ENCODE peak calls at places on chromosomes 13 and 19, in five cellular contexts. U is IMR-90, T is GM12878, K is K562, S is HepG2. R is an unnamed sample.

GRCh38 chr13:39600766-39601165 is 2.2 kb downstream of the LHFPL6 start:
- DNase-seq in T (no peak), S (no peak), K (no peak), U (no peak), R (no peak)

GRCh38 chr13:93927431-93927830 is 552.1 kb downstream of the DCT start:
- DNase-seq in U (no peak), K (no peak), S (no peak), T (no peak), R (no peak)

GRCh38 chr19:55720214-55720746 is 17.9 kb downstream of the NLRP9 start:
- DNase-seq in K (no peak), U (no peak), S (no peak), T (no peak), R (no peak)

GRCh38 chr13:112450118-112450517 is 74.0 kb downstream of the SPACA7 start:
- DNase-seq in K (no peak), T (no peak), U (no peak), S (no peak), R (no peak)

GRCh38 chr13:113660066-113660465 is 2.1 kb upstream of the ATP4B start:
- DNase-seq in S (no peak), T (no peak), U (no peak), K (no peak), R (no peak)

GRCh38 chr13:48559638-48560320 is 26.9 kb upstream of the RCBTB2 start:
- DNase-seq in T (no peak), U (peak), K (peak), S (no peak), R (no peak)

GRCh38 chr19:43651758-43652545 is 12.3 kb upstream of the CADM4 start:
- DNase-seq in S (peak), U (peak), T (no peak), K (peak), R (peak)

GRCh38 chr19:45973564-45974338 is at the start of gene NOVA2:
- DNase-seq in T (peak), U (peak), S (no peak), K (peak), R (peak)

GRCh38 chr19:43780706-43781525 is at the start of gene KCNN4:
- DNase-seq in T (no peak), S (no peak), U (peak), K (peak), R (no peak)

GRCh38 chr19:1418951-1419735 is 11.8 kb downstream of the DAZAP1 start:
- DNase-seq in K (no peak), T (no peak), U (no peak), S (no peak), R (no peak)

GRCh38 chr19:29687897-29688728 is 22.9 kb downstream of the PLEKHF1 start:
- DNase-seq in K (peak), S (no peak), T (no peak), U (peak), R (no peak)

GRCh38 chr13:74290324-74290773 is 156.1 kb upstream of the KLF12 start:
- DNase-seq in K (no peak), S (peak), U (peak), T (no peak), R (peak)

GRCh38 chr13:73945871-73946270 is 188.3 kb downstream of the KLF12 start:
- DNase-seq in S (no peak), K (no peak), T (no peak), U (no peak), R (peak)

GRCh38 chr19:39435499-39436349 is at the start of gene RPS16:
- DNase-seq in T (peak), K (peak), S (peak), U (peak), R (peak)

GRCh38 chr19:510606-511100 is 3.4 kb downstream of the TPGS1 start:
- DNase-seq in U (peak), S (peak), T (peak), K (peak), R (peak)

GRCh38 chr19:55459950-55460657 is 1.3 kb downstream of the ISOC2 start:
- DNase-seq in K (no peak), S (peak), T (no peak), U (peak), R (peak)

GRCh38 chr13:98222081-98222554 is 45.0 kb upstream of the RNF113B start:
- DNase-seq in S (no peak), K (no peak), U (peak), T (no peak), R (no peak)

GRCh38 chr13:110099922-110100321 is 207.0 kb downstream of the COL4A1 start:
- DNase-seq in U (no peak), K (no peak), T (no peak), S (no peak), R (no peak)

GRCh38 chr13:25783480-25784081 is 268.2 kb downstream of the SHISA2 start:
- DNase-seq in U (no peak), T (no peak), K (no peak), S (no peak), R (no peak)

GRCh38 chr19:19059837-19060611 is 3.8 kb upstream of the SLC25A42 start:
- DNase-seq in S (no peak), U (no peak), K (peak), T (no peak), R (no peak)

GRCh38 chr19:6738726-6739389 is 622 bp upstream of the TRIP10 start:
- DNase-seq in U (peak), T (no peak), K (no peak), S (no peak), R (no peak)

GRCh38 chr13:42215578-42216421 is 56.2 kb upstream of the AKAP11 start:
- DNase-seq in K (peak), S (peak), T (peak), U (peak), R (peak)

GRCh38 chr19:907183-907853 is 5.7 kb downstream of the R3HDM4 start:
- DNase-seq in T (no peak), S (no peak), K (peak), U (no peak), R (no peak)

GRCh38 chr13:114067886-114068722 is 64.3 kb downstream of the RASA3 start:
- DNase-seq in S (no peak), U (no peak), T (no peak), K (no peak), R (no peak)

GRCh38 chr13:57630661-57631606 is 610 bp upstream of the PCDH17 start:
- DNase-seq in T (no peak), K (no peak), S (no peak), U (no peak), R (peak)

GRCh38 chr19:1469936-1470863 is 8.8 kb downstream of the C19orf25 start:
- DNase-seq in K (peak), S (no peak), U (no peak), T (no peak), R (no peak)

GRCh38 chr13:42814868-42815267 is 33.5 kb downstream of the FAM216B start:
- DNase-seq in K (no peak), T (no peak), S (no peak), U (peak), R (peak)

GRCh38 chr19:18435848-18436631 is 1.9 kb downstream of the ISYNA1 start:
- DNase-seq in T (no peak), K (no peak), U (no peak), S (no peak), R (no peak)

GRCh38 chr13:52118595-52118994 is 10.3 kb downstream of the NEK5 start:
- DNase-seq in T (no peak), U (no peak), S (no peak), K (peak), R (no peak)

GRCh38 chr19:10812196-10812595 is 23.8 kb downstream of the TMED1 start:
- DNase-seq in K (no peak), U (no peak), T (no peak), S (no peak), R (no peak)

GRCh38 chr13:33174491-33174890 is 111.1 kb downstream of the STARD13 start:
- DNase-seq in S (no peak), K (no peak), U (no peak), T (no peak), R (peak)

GRCh38 chr19:38502410-38503143 is 69.1 kb downstream of the RYR1 start:
- DNase-seq in K (no peak), S (no peak), T (no peak), U (no peak), R (no peak)

GRCh38 chr19:31326329-31327028 is 22.8 kb downstream of the TSHZ3 start:
- DNase-seq in S (no peak), K (no peak), T (no peak), U (peak), R (no peak)

GRCh38 chr13:19184176-19184575 is 2.6 kb upstream of the TUBA3C start:
- DNase-seq in K (no peak), U (no peak), S (no peak), T (no peak), R (no peak)

GRCh38 chr13:91748416-91749089 is 350.1 kb downstream of the GPC5 start:
- DNase-seq in T (no peak), K (no peak), S (no peak), U (no peak), R (no peak)
- TF ChIP-seq MXI1 in T (no peak), K (no peak), S (no peak), U (no peak), R (no peak)

GRCh38 chr13:100490692-100491091 is 97.9 kb downstream of the GGACT start:
- DNase-seq in T (no peak), U (no peak), S (no peak), K (no peak), R (no peak)

GRCh38 chr13:100493418-100493817 is 95.2 kb downstream of the GGACT start:
- DNase-seq in K (no peak), S (no peak), T (no peak), U (no peak), R (no peak)

GRCh38 chr13:100495455-100495854 is 93.1 kb downstream of the GGACT start:
- DNase-seq in K (no peak), U (no peak), S (no peak), T (no peak), R (no peak)

DNA sequence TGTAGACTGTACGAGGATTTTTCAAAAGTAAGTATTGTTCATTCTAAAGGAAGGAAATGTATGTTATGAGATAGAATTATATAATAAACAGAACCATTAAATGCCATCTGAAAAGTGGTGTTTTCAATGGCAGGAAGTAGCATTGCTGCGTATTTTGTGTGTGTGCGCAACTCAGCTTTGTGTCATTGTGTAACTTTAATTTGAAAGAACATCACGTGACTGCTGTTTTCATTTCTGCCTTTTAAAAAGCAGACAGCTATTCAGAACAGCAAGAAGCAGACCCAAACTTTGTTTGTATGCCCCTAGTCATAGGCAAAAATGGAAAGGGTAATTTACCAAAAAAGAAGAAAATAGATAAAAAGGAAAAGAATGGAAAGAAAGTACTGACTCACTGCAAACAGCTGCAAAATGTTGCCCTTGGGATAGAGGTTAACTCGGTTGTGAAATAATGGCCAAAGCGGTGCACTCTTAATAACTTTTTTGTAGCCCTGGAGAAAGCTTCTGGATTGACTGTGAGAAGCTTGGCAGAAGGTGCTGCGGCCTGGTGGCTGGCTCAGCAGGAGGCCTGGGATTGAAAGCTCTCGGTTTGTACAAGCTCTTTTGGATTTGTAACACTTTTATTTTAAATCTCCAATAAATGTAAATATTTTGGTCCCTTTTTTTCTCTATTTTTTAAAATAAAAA is 97.3 kb downstream of the GGACT start:
- DNase-seq in T (no peak), S (no peak), U (peak), K (no peak), R (no peak)
- TF ChIP-seq MXI1 in T (no peak), S (no peak), U (no peak), K (no peak), R (no peak)

DNA sequence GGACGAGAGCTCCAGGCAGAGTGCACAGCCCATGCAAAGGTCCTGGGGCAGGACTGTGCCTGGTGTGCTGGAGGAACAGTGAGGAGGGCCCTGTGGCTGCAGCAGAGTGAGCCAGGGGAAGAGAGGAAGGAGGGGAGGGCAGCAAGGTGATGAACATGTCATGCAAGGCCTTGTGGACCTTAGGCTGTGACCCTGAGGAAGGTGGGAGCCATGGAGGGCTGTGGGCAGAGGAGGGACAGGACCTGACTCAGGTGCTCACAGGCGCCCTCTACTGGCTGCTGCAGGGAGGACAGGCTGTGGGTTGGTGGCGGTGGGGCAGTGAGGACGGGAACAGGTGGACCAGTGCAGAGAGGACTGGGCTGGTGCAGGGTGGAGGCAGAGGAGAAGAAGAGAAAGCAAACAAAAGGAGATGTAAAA is 170.3 kb downstream of the PTPRS start:
- DNase-seq in K (peak), T (no peak), U (no peak), S (no peak), R (peak)
- TF ChIP-seq MXI1 in K (no peak), T (no peak), U (no peak), S (no peak), R (no peak)

DNA sequence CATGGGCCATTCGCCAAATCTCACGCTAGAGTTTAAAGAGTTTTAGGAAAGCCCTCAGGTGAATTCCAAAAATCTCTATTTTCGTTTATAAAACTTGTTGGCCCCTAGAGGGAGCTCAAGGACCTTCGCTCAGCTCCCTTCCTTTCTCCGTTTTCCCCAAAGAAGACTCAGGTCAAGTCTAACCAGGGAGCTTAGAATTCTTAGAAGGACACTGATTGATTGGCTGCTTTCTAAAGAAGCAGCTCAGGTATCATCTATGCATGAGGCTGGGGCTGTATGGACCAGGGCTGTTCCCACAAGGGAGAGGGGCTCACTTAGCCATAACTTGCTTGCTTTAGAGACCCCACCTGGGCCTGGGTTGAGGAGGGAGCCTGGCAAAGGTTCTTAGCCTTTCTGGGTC is 20.5 kb downstream of the DZIP1 start:
- DNase-seq in T (no peak), K (peak), S (peak), U (peak), R (peak)
- TF ChIP-seq MXI1 in T (no peak), K (no peak), S (no peak), U (no peak), R (no peak)

GRCh38 chr19:47711652-47712239 is 1.5 kb upstream of the EHD2 start:
- DNase-seq in T (no peak), S (peak), U (no peak), K (no peak), R (no peak)

GRCh38 chr19:47714339-47714738 is 1.1 kb downstream of the EHD2 start:
- DNase-seq in S (no peak), T (no peak), U (no peak), K (no peak), R (no peak)

GRCh38 chr19:47716270-47716937 is 3.2 kb downstream of the EHD2 start:
- DNase-seq in K (no peak), T (no peak), S (no peak), U (no peak), R (no peak)

GRCh38 chr19:47719047-47719885 is 6.0 kb downstream of the EHD2 start:
- DNase-seq in T (no peak), U (peak), S (peak), K (no peak), R (peak)

GRCh38 chr19:47713046-47714021 is at the start of gene EHD2:
- DNase-seq in T (no peak), S (no peak), U (peak), K (peak), R (peak)
- TF ChIP-seq MXI1 in T (no peak), S (no peak), U (peak), K (no peak), R (no peak)

DNA sequence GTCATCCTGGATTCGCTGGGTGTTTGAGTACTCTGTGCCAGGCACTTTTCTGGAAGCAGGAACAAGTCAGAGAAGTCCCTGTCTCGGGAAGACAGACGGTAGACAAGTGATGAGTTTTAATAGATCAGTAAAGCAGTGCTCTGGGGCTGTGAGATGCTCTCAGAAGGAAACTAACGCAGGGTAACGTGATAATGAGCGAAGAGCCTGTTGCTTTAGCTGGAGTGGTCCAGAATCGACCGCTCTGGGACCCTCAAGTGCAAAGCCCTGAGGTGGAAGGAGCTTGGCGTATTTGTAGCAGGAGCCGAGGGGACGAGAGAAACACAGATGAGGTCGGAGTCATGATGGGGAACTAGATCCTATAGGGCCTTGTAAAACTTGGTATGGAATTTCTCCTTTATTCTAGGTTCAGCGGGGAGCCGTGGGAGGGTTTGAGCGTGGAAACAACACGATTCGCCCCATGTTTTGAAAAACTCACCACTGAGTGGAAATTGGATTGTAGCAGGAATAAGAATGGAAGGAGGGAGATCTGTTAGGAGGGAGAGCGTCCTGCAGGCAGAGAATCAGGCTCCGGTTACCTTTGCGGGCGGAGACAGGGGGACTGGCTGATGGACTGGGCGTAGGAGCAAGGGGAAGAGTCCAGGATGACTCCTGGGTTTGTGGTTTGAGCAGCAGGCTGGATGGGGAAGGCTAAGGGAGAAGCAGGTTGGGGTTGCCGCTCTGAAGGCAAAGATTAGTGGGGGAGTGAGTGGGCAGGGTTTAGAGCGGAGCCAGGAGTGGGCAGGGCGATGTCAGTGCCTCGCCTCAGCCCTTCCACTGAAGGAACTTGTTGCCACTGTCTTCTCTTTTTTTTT is 763 bp downstream of the POLD1 start:
- DNase-seq in S (no peak), U (peak), T (no peak), K (peak), R (peak)
- TF ChIP-seq MXI1 in S (no peak), U (no peak), T (peak), K (peak), R (peak)

GRCh38 chr13:32045537-32045936 is 14.0 kb downstream of the FRY start:
- DNase-seq in K (no peak), T (no peak), U (peak), S (no peak), R (no peak)

GRCh38 chr13:32045963-32046785 is 14.6 kb downstream of the FRY start:
- DNase-seq in T (no peak), S (peak), K (no peak), U (peak), R (no peak)

GRCh38 chr13:32048816-32049215 is 17.2 kb downstream of the FRY start:
- DNase-seq in S (peak), K (no peak), U (no peak), T (no peak), R (peak)

GRCh38 chr13:32047796-32048195 is 16.2 kb downstream of the FRY start:
- DNase-seq in K (no peak), S (no peak), U (no peak), T (no peak), R (no peak)

GRCh38 chr13:32047088-32047487 is 15.5 kb downstream of the FRY start:
- DNase-seq in K (no peak), S (no peak), T (no peak), U (no peak), R (no peak)
- TF ChIP-seq MXI1 in K (no peak), S (no peak), T (no peak), U (no peak), R (no peak)

R was measured in SK-N-SH.